ENCODE peak calls at places on chromosomes 2 and 18, in eight cellular contexts. Y, S, W, X, Q, J, L and N are unnamed samples.

GRCh38 chr2:86035883-86036789 is 69.5 kb downstream of the POLR1A start:
- DNase-seq in Y (peak), S (peak), W (no peak), X (no peak), Q (peak), J (peak), L (peak), N (peak)

GRCh38 chr2:190723397-190724090 is 74.7 kb downstream of the NAB1 start:
- DNase-seq in Y (no peak), S (peak), W (no peak), X (no peak), Q (no peak), J (no peak), L (no peak), N (no peak)

GRCh38 chr2:149466635-149467034 is 120.9 kb downstream of the MMADHC start:
- DNase-seq in Y (no peak), S (no peak), W (no peak), X (no peak), Q (no peak), J (no peak), L (no peak), N (no peak)

GRCh38 chr2:229714736-229715541 is 584 bp upstream of the DNER start:
- DNase-seq in Y (no peak), S (peak), W (no peak), X (peak), Q (peak), J (peak), L (no peak), N (peak)

GRCh38 chr2:16256601-16257000 is 316.3 kb downstream of the MYCN start:
- DNase-seq in Y (no peak), S (no peak), W (no peak), X (no peak), Q (no peak), J (no peak), L (no peak), N (no peak)

GRCh38 chr18:49756671-49757362 is 56.5 kb downstream of the ACAA2 start:
- DNase-seq in Y (no peak), S (no peak), W (no peak), X (no peak), Q (no peak), J (no peak), L (no peak), N (no peak)

GRCh38 chr2:55176094-55176415 is 56.0 kb downstream of the CLHC1 start:
- DNase-seq in Y (no peak), S (no peak), W (no peak), X (no peak), Q (no peak), J (no peak), L (no peak), N (no peak)

GRCh38 chr2:37568565-37568964 is 102.9 kb downstream of the CDC42EP3 start:
- DNase-seq in Y (no peak), S (no peak), W (no peak), X (no peak), Q (peak), J (no peak), L (no peak), N (no peak)